ENCODE peak calls at places on chromosome 4, in four cellular contexts. G, C, P and K are unnamed samples.
A peak's percentile ranks its signal among the peaks of the same experiment; 100 is the strongest.

GRCh38 chr4:71466775-71467174 is 128.0 kb downstream of the SLC4A4 start:
- DNase-seq in C (no peak), P (no peak), G (no peak), K (no peak)

GRCh38 chr4:2272026-2272827 is 10.3 kb upstream of the MXD4 start:
- DNase-seq in G (no peak), C (no peak), P (no peak), K (no peak)

GRCh38 chr4:63296773-63297172 is 1112.5 kb downstream of the TECRL start:
- DNase-seq in P (no peak), C (no peak), G (no peak), K (no peak)

GRCh38 chr4:121764702-121765367 is at the start of gene SMIM43:
- DNase-seq in P (no peak), G (no peak), C (peak; percentile 17), K (no peak)

GRCh38 chr4:155692990-155693659 is 26.5 kb downstream of the GUCY1A1 start:
- DNase-seq in G (peak; percentile 60), P (no peak), C (no peak), K (no peak)

GRCh38 chr4:51836531-51836930 is 6.4 kb upstream of the DCUN1D4 start:
- DNase-seq in C (no peak), G (no peak), P (no peak), K (no peak)

GRCh38 chr4:48653217-48654014 is 126.7 kb downstream of the FRYL start:
- DNase-seq in C (no peak), P (no peak), G (no peak), K (no peak)

GRCh38 chr4:183285886-183286285 is 34.2 kb downstream of the CLDN22 start:
- DNase-seq in P (no peak), G (no peak), C (no peak), K (no peak)

GRCh38 chr4:169315530-169316306 is 45.0 kb upstream of the SH3RF1 start:
- DNase-seq in P (no peak), G (no peak), C (no peak), K (no peak)

GRCh38 chr4:156515295-156515694 is 456.3 kb downstream of the PDGFC start:
- DNase-seq in G (no peak), P (no peak), C (no peak), K (no peak)

GRCh38 chr4:94112644-94113043 is 95.0 kb upstream of the SMARCAD1 start:
- DNase-seq in C (no peak), P (no peak), G (no peak), K (no peak)

GRCh38 chr4:2290488-2290887 is 28.6 kb upstream of the MXD4 start:
- DNase-seq in G (no peak), P (no peak), C (no peak), K (no peak)

GRCh38 chr4:41122775-41123174 is 91.6 kb downstream of the APBB2 start:
- DNase-seq in P (no peak), C (no peak), G (no peak), K (no peak)

GRCh38 chr4:185343726-185344581 is 51.8 kb downstream of the LRP2BP start:
- DNase-seq in P (no peak), C (no peak), G (no peak), K (no peak)

GRCh38 chr4:161767116-161767515 is 396.7 kb downstream of the FSTL5 start:
- DNase-seq in G (peak; percentile 56), C (no peak), P (no peak), K (no peak)

GRCh38 chr4:3634281-3635089 is 102.3 kb upstream of the LRPAP1 start:
- DNase-seq in P (no peak), C (no peak), G (no peak), K (no peak)

GRCh38 chr4:141329174-141329569 is 108.5 kb downstream of the ZNF330 start:
- DNase-seq in P (no peak), C (no peak), G (no peak), K (no peak)

GRCh38 chr4:40316333-40316781 is 18.8 kb upstream of the CHRNA9 start:
- DNase-seq in G (peak; percentile 78), C (no peak), P (peak; percentile 74), K (no peak)

GRCh38 chr4:175947117-175947722 is 118.4 kb upstream of the WDR17 start:
- DNase-seq in P (no peak), G (no peak), C (peak; percentile 7), K (no peak)

GRCh38 chr4:179530953-179531352 is 2088.7 kb upstream of the AGA start:
- DNase-seq in G (no peak), C (no peak), P (no peak), K (no peak)

GRCh38 chr4:145976680-145977079 is 38.1 kb upstream of the ZNF827 start:
- DNase-seq in P (no peak), G (no peak), C (no peak), K (no peak)

GRCh38 chr4:107801766-107802211 is 22.9 kb upstream of the SGMS2 start:
- DNase-seq in G (peak; percentile 50), C (no peak), P (no peak), K (no peak)

GRCh38 chr4:3686746-3687145 is 79.4 kb upstream of the ADRA2C start:
- DNase-seq in G (no peak), C (no peak), P (no peak), K (no peak)

GRCh38 chr4:107312366-107312765 is 276.3 kb upstream of the DKK2 start:
- DNase-seq in P (no peak), C (no peak), G (no peak), K (no peak)

GRCh38 chr4:162101337-162101736 is 62.5 kb downstream of the FSTL5 start:
- DNase-seq in G (no peak), P (no peak), C (no peak), K (no peak)

DNA sequence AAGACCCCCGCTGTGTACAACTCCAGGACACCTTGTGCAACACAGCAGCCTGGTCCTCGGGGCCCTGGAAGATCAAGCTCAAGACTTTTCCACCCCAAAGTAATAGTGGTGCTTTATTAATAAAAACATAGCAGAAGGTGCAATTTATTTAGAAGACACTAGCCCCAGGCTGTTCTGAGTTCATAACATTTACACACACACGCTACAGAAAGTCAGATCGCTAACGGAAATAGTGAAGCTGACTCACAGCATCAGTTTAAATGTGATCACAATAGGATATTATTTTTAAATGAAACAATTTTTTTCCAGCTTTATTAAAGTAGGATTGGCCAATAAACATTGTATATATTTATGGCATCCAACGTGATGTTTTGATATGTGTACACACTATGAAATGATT is 141.0 kb downstream of the STK32B start:
- DNase-seq in P (no peak), G (no peak), C (no peak), K (no peak)
- TF ChIP-seq CTCF in P (no peak), G (no peak), C (no peak), K (no peak)

GRCh38 chr4:139743027-139743426 is 77.4 kb downstream of the MGST2 start:
- DNase-seq in P (no peak), G (no peak), C (no peak), K (no peak)

GRCh38 chr4:139738846-139739613 is 73.4 kb downstream of the MGST2 start:
- DNase-seq in G (no peak), P (no peak), C (no peak), K (no peak)

GRCh38 chr4:139744232-139744631 is 78.6 kb downstream of the MGST2 start:
- DNase-seq in P (no peak), G (no peak), C (no peak), K (no peak)

GRCh38 chr4:139740121-139740520 is 74.5 kb downstream of the MGST2 start:
- DNase-seq in C (no peak), P (no peak), G (no peak), K (no peak)

DNA sequence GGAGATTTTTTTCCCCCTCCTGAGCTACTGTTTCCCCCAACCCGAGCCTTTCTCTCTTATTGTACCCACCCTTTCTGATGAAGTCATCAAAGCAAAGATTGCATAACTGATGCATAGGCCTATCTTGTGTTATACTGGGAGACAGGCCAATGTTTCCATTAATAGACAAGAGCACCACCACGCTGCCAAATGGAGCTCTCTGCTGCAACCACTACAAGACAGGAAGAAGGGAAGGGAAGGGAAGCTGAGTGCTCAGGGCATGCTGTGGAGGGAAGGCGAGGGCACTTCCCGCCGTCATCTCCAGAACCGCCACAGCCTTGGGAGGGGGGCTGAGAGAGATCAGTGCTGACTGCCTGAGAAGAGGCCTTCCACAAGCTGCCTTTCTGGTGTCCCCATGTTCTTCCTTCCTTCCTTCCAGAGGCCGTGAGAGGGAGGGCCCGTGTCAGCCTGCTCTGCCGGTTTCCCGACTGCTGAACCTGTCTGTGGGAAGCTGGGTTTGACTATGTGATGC is 75.0 kb downstream of the MGST2 start:
- DNase-seq in C (no peak), G (no peak), P (no peak), K (no peak)
- TF ChIP-seq CTCF in C (no peak), G (no peak), P (no peak), K (no peak)

GRCh38 chr4:14596437-14596836 is 405.8 kb upstream of the CPEB2 start:
- DNase-seq in C (no peak), P (no peak), G (no peak), K (no peak)

GRCh38 chr4:14592950-14593349 is 409.3 kb upstream of the CPEB2 start:
- DNase-seq in G (no peak), P (no peak), C (no peak), K (no peak)

DNA sequence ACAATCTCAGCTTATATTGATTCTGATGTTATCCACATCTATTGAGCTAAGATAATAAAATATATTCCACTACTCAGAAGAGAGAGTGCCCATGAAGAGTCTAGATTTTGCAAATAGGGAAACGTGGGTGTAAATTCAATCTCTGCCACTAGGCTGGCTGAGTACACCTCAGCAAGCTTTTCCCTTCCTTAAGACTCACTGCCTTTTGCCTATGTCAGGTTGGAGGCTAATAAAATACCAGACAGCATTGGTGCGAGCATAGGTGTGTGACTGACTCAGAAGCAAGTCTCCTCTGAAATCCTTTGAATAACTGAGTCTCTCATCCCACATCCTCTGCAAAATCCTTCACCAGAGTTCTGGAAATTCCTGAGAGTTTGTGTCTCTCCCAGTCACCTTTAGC is 405.4 kb upstream of the CPEB2 start:
- DNase-seq in G (no peak), C (no peak), P (no peak), K (no peak)
- TF ChIP-seq CTCF in G (no peak), C (no peak), P (no peak), K (no peak)

GRCh38 chr4:139935911-139936310 is 218.1 kb downstream of the MAML3 start:
- DNase-seq in G (no peak), P (no peak), C (no peak), K (no peak)
- TF ChIP-seq CTCF in G (no peak), P (no peak), C (no peak), K (no peak)